ENCODE peak calls at places on chromosomes 13 and 19, in five cellular contexts. Z, S, R, O and B are unnamed samples.

GRCh38 chr13:74966814-74967213 is 515.2 kb downstream of the TBC1D4 start:
- DNase-seq in Z (no peak), S (no peak), R (no peak), O (no peak), B (no peak)

GRCh38 chr19:27796073-27796472 is 1416.9 kb downstream of the UQCRFS1 start:
- DNase-seq in Z (no peak), S (no peak), R (no peak), O (no peak), B (no peak)

GRCh38 chr19:7917292-7918061 is 2.7 kb upstream of the SNAPC2 start:
- DNase-seq in Z (peak; percentile 53), S (peak; percentile 62), R (no peak), O (peak; percentile 88), B (no peak)

GRCh38 chr13:64083811-64084210 is 2668.2 kb upstream of the PCDH20 start:
- DNase-seq in Z (no peak), S (no peak), R (no peak), O (no peak), B (no peak)

GRCh38 chr13:98105929-98106336 is 37.0 kb upstream of the FARP1 start:
- DNase-seq in Z (no peak), S (no peak), R (no peak), O (peak; percentile 77), B (no peak)

GRCh38 chr19:49502866-49503581 is 6.8 kb downstream of the RPS11 start:
- DNase-seq in Z (peak; percentile 73), S (peak; percentile 67), R (no peak), O (peak; percentile 72), B (peak; percentile 62)

GRCh38 chr19:30128211-30128610 is 186.2 kb downstream of the URI1 start:
- DNase-seq in Z (no peak), S (no peak), R (no peak), O (no peak), B (no peak)

GRCh38 chr13:110916671-110917142 is 1.8 kb upstream of the ANKRD10 start:
- DNase-seq in Z (no peak), S (no peak), R (peak; percentile 20), O (peak; percentile 72), B (no peak)

GRCh38 chr13:64684108-64684507 is 2546.0 kb downstream of the PCDH9 start:
- DNase-seq in Z (no peak), S (no peak), R (no peak), O (no peak), B (no peak)

GRCh38 chr13:20198781-20199180 is 6.0 kb upstream of the GJB2 start:
- DNase-seq in Z (no peak), S (no peak), R (no peak), O (no peak), B (no peak)

GRCh38 chr13:36616706-36617105 is 57.1 kb upstream of the SERTM1 start:
- DNase-seq in Z (no peak), S (no peak), R (no peak), O (no peak), B (no peak)

GRCh38 chr19:7860902-7861618 is 13.1 kb downstream of the PRR36 start:
- DNase-seq in Z (no peak), S (no peak), R (no peak), O (no peak), B (no peak)

GRCh38 chr13:37695200-37695599 is 96.6 kb upstream of the POSTN start:
- DNase-seq in Z (no peak), S (no peak), R (no peak), O (peak; percentile 52), B (no peak)

GRCh38 chr13:42086582-42086981 is 38.1 kb downstream of the DGKH start:
- DNase-seq in Z (no peak), S (no peak), R (no peak), O (no peak), B (no peak)

GRCh38 chr13:20188649-20189553 is 3.8 kb downstream of the GJB2 start:
- DNase-seq in Z (no peak), S (no peak), R (no peak), O (no peak), B (no peak)

GRCh38 chr19:9937001-9937411 is 691 bp upstream of the OLFM2 start:
- DNase-seq in Z (no peak), S (no peak), R (no peak), O (no peak), B (no peak)

GRCh38 chr19:46189971-46190335 is 39.6 kb upstream of the IGFL1 start:
- DNase-seq in Z (no peak), S (no peak), R (no peak), O (no peak), B (no peak)

GRCh38 chr13:45918597-45918996 is 67.0 kb upstream of the SIAH3 start:
- DNase-seq in Z (no peak), S (no peak), R (no peak), O (no peak), B (no peak)

GRCh38 chr13:77544365-77544764 is 8.9 kb downstream of the SCEL start:
- DNase-seq in Z (no peak), S (no peak), R (no peak), O (no peak), B (no peak)

GRCh38 chr19:4108767-4109625 is 14.9 kb downstream of the MAP2K2 start:
- DNase-seq in Z (peak; percentile 87), S (no peak), R (no peak), O (no peak), B (no peak)

GRCh38 chr13:51475727-51476521 is 23.1 kb upstream of the INTS6 start:
- DNase-seq in Z (no peak), S (no peak), R (no peak), O (no peak), B (no peak)

GRCh38 chr19:40312533-40312932 is 27.4 kb upstream of the AKT2 start:
- DNase-seq in Z (no peak), S (no peak), R (no peak), O (no peak), B (no peak)

GRCh38 chr13:36344173-36344572 is 2.0 kb downstream of the SPART start:
- DNase-seq in Z (no peak), S (no peak), R (no peak), O (no peak), B (no peak)

GRCh38 chr19:12703056-12703455 is 6.6 kb upstream of the FBXW9 start:
- DNase-seq in Z (peak; percentile 21), S (no peak), R (no peak), O (peak; percentile 84), B (no peak)